ENCODE peak calls at places on chromosomes 5 and 9, in six cellular contexts. Y, F, C, T, W and P are unnamed samples. For H3K9me3 and H3K27me3, the result is how much of the 10 kb centered on the place peaks cover.

GRCh38 chr9:129237804-129238203 is 59.7 kb upstream of the IER5L start:
- DNase-seq in Y (no peak), F (no peak), C (no peak), T (no peak), W (no peak), P (no peak)

GRCh38 chr5:50929174-50929573 is 262.7 kb downstream of the PARP8 start:
- DNase-seq in Y (no peak), F (no peak), C (no peak), T (no peak), W (no peak), P (no peak)

GRCh38 chr9:19231126-19232035 is 888 bp downstream of the DENND4C start:
- DNase-seq in Y (peak), F (peak), C (no peak), T (no peak), W (peak), P (no peak)

GRCh38 chr5:139692605-139693340 is 44.6 kb downstream of the CXXC5 start:
- DNase-seq in Y (no peak), F (no peak), C (no peak), T (no peak), W (no peak), P (no peak)

GRCh38 chr9:331197-331596 is 116.5 kb downstream of the DOCK8 start:
- DNase-seq in Y (no peak), F (no peak), C (no peak), T (no peak), W (no peak), P (no peak)

GRCh38 chr5:119368238-119368630 is 12.4 kb downstream of the TNFAIP8 start:
- DNase-seq in Y (no peak), F (no peak), C (no peak), T (no peak), W (no peak), P (no peak)

GRCh38 chr5:38376404-38376803 is 118.0 kb downstream of the EGFLAM start:
- DNase-seq in Y (no peak), F (no peak), C (no peak), T (no peak), W (no peak), P (no peak)

GRCh38 chr9:98785333-98785933 is 10.9 kb downstream of the ANKS6 start:
- DNase-seq in Y (no peak), F (no peak), C (no peak), T (no peak), W (no peak), P (no peak)

GRCh38 chr5:149887622-149888183 is 56.9 kb downstream of the PDE6A start:
- DNase-seq in Y (no peak), F (no peak), C (no peak), T (no peak), W (no peak), P (no peak)

GRCh38 chr9:9747787-9748186 is 865.0 kb downstream of the PTPRD start:
- DNase-seq in Y (no peak), F (no peak), C (no peak), T (no peak), W (no peak), P (no peak)

GRCh38 chr5:88889165-88890069 is 6.4 kb upstream of the MEF2C start:
- DNase-seq in Y (peak), F (peak), C (peak), T (no peak), W (no peak), P (peak)

GRCh38 chr5:154878642-154879335 is 20.4 kb downstream of the CNOT8 start:
- DNase-seq in Y (no peak), F (no peak), C (no peak), T (no peak), W (no peak), P (no peak)

GRCh38 chr9:134486127-134486995 is 155.2 kb upstream of the COL5A1 start:
- DNase-seq in Y (peak), F (peak), C (peak), T (no peak), W (no peak), P (no peak)

GRCh38 chr5:5342784-5343183 is 79.7 kb upstream of the ICE1 start:
- DNase-seq in Y (no peak), F (no peak), C (no peak), T (no peak), W (no peak), P (no peak)

GRCh38 chr9:75146229-75146628 is 57.9 kb downstream of the OSTF1 start:
- DNase-seq in Y (no peak), F (no peak), C (no peak), T (no peak), W (no peak), P (no peak)

GRCh38 chr9:129335456-129336129 is 157.5 kb upstream of the IER5L start:
- DNase-seq in Y (peak), F (peak), C (no peak), T (no peak), W (peak), P (no peak)

GRCh38 chr5:8306289-8306688 is 437.3 kb downstream of the MTRR start:
- DNase-seq in Y (no peak), F (no peak), C (no peak), T (no peak), W (no peak), P (no peak)

GRCh38 chr5:124662261-124662781 is 84.1 kb downstream of the ZNF608 start:
- DNase-seq in Y (no peak), F (no peak), C (no peak), T (no peak), W (no peak), P (no peak)

GRCh38 chr9:122393284-122393983 is 22.6 kb downstream of the PTGS1 start:
- DNase-seq in Y (no peak), F (no peak), C (no peak), T (no peak), W (no peak), P (no peak)

GRCh38 chr5:76604838-76605237 is 18.4 kb downstream of the F2RL2 start:
- DNase-seq in Y (no peak), F (no peak), C (no peak), T (no peak), W (no peak), P (no peak)

GRCh38 chr5:143228597-143229293 is 174.7 kb downstream of the NR3C1 start:
- DNase-seq in Y (peak), F (no peak), C (no peak), T (no peak), W (no peak), P (no peak)

GRCh38 chr9:1200847-1201251 is 150.7 kb downstream of the DMRT2 start:
- DNase-seq in Y (no peak), F (no peak), C (peak), T (no peak), W (peak), P (no peak)

GRCh38 chr5:81122271-81122670 is 110.9 kb upstream of the CKMT2 start:
- DNase-seq in Y (no peak), F (no peak), C (no peak), T (no peak), W (no peak), P (no peak)

GRCh38 chr9:127188396-127188795 is 66.0 kb upstream of the ANGPTL2 start:
- DNase-seq in Y (peak), F (no peak), C (no peak), T (no peak), W (no peak), P (no peak)

GRCh38 chr5:122101636-122102285 is 23.7 kb upstream of the LOX start:
- DNase-seq in Y (no peak), F (no peak), C (no peak), T (no peak), W (no peak), P (no peak)

DNA sequence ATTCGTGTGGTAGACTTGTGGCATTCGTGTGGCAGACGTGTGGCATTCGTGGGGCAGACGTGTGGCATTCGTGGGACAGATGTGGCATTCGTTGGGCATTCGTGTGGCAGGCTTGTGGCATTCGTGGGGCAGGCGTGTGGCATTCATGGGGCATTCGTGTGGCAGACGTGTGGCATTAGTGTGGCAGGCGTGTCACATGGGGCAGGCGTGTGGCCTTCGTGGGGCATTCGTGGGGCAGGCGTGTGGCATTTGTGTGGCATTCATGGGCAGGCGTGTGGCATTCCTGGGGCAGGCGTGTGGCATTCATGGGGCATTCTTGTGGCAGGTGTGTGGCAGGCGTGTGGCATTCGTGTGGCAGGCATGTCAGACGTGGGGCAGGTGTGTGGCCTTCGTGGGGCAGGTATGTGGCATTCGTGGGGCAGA is 106.0 kb downstream of the EHMT1 start:
- DNase-seq in Y (no peak), F (no peak), C (no peak), T (no peak), W (no peak), P (no peak)
- H3K9me3 ChIP-seq in Y (under half), F (under half), C (under half), T (under half), W (under half), P (under half)

GRCh38 chr9:112170968-112171367 is 4.1 kb downstream of the SUSD1 start:
- DNase-seq in Y (no peak), F (no peak), C (no peak), T (no peak), W (no peak), P (no peak)
- H3K27me3 ChIP-seq in Y (under half), F (under half), C (under half), T (under half), W (under half), P (under half)

DNA sequence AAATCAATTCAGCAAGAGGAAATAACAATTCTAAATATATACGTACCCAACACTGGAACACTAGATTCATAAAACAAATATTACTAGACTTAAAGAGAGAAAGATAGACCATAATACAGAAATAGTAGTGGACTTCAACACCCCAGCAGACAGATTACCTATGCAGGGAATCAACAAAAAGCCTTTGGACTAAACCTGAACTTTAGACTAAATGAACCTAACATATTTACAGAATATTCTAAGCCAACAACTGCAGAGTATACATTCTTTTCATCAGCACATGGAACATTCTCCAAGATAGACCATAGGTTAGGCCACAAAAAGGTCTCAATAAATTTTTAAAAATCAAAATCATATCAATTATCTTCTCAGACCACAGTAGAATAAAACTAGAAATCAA is 32.9 kb upstream of the BARX1 start:
- DNase-seq in Y (no peak), F (no peak), C (no peak), T (no peak), W (no peak), P (no peak)
- H3K9me3 ChIP-seq in Y (under half), F (under half), C (half or more), T (under half), W (under half), P (under half)

DNA sequence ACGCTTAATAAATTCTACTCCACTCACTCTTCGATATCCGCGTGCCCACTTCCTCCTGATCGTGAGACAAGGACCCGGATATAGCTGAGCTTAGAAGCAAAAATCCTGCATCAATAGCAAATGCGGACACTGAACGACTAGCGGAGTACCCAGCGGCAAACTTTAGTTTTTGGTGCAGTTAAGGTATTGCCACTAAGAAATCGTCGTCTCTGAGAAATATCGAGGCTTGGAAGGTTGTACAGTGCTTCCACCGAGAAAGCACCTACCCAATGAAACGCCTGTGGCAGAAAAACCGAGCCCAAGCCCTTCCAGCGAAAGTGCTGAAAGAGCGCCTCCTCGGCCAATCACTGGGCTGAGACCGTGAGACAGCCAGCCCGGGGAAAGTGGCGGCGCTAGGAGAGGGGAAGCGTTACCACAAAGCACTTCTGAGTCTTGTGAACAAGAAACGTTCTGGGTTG is 32.2 kb downstream of the ANXA2R start:
- DNase-seq in Y (peak), F (peak), C (peak), T (peak), W (peak), P (peak)
- H3K27me3 ChIP-seq in Y (under half), F (under half), C (half or more), T (under half), W (under half), P (under half)

GRCh38 chr5:72114629-72115028 is 7.4 kb downstream of the MAP1B start:
- DNase-seq in Y (no peak), F (no peak), C (no peak), T (no peak), W (no peak), P (no peak)
- H3K9me3 ChIP-seq in Y (under half), F (under half), C (under half), T (under half), W (under half), P (under half)

GRCh38 chr5:159100022-159100927 is 559 bp upstream of the EBF1 start:
- DNase-seq in Y (peak), F (peak), C (peak), T (peak), W (peak), P (peak)
- H3K27me3 ChIP-seq in Y (half or more), F (under half), C (half or more), T (under half), W (half or more), P (under half)

GRCh38 chr9:135916998-135917397 is 9.7 kb upstream of the CAMSAP1 start:
- DNase-seq in Y (no peak), F (no peak), C (no peak), T (no peak), W (no peak), P (no peak)
- H3K9me3 ChIP-seq in Y (under half), F (half or more), C (half or more), T (under half), W (under half), P (under half)